ENCODE peak calls at places on chromosomes 4 and X, in five cellular contexts. One of them, this sample, is unnamed.

GRCh38 chrX:22116585-22117546 is 84.7 kb downstream of the PHEX start:
- DNase-seq in MM.1S: no peak
- DNase-seq in right lobe of liver: no peak
- DNase-seq in Karpas-422: no peak
- DNase-seq in hepatocyte: no peak
- DNase-seq in this sample: no peak

GRCh38 chrX:33336783-33337182 is 125.4 kb upstream of the DMD start:
- DNase-seq in MM.1S: no peak
- DNase-seq in right lobe of liver: no peak
- DNase-seq in Karpas-422: peak; percentile 78
- DNase-seq in hepatocyte: peak; percentile 58
- DNase-seq in this sample: no peak

GRCh38 chr4:179625391-179625790 is 2183.2 kb upstream of the AGA start:
- DNase-seq in MM.1S: no peak
- DNase-seq in right lobe of liver: no peak
- DNase-seq in Karpas-422: no peak
- DNase-seq in hepatocyte: no peak
- DNase-seq in this sample: peak; percentile 1

GRCh38 chr4:73816814-73817213 is 19.7 kb upstream of the CXCL6 start:
- DNase-seq in MM.1S: peak; percentile 53
- DNase-seq in right lobe of liver: no peak
- DNase-seq in Karpas-422: no peak
- DNase-seq in hepatocyte: no peak
- DNase-seq in this sample: peak; percentile 34

GRCh38 chrX:11664211-11664888 is 1.4 kb downstream of the ARHGAP6 start:
- DNase-seq in MM.1S: no peak
- DNase-seq in right lobe of liver: no peak
- DNase-seq in Karpas-422: no peak
- DNase-seq in hepatocyte: peak; percentile 18
- DNase-seq in this sample: peak; percentile 32

GRCh38 chrX:118974088-118974907 is at the start of gene LONRF3:
- DNase-seq in MM.1S: peak; percentile 44
- DNase-seq in right lobe of liver: peak; percentile 81
- DNase-seq in Karpas-422: no peak
- DNase-seq in hepatocyte: peak; percentile 74
- DNase-seq in this sample: peak; percentile 79

GRCh38 chr4:828641-829271 is 2.8 kb upstream of the CPLX1 start:
- DNase-seq in MM.1S: no peak
- DNase-seq in right lobe of liver: peak; percentile 66
- DNase-seq in Karpas-422: no peak
- DNase-seq in hepatocyte: no peak
- DNase-seq in this sample: no peak

GRCh38 chr4:110801591-110801990 is 178.7 kb upstream of the PITX2 start:
- DNase-seq in MM.1S: no peak
- DNase-seq in right lobe of liver: no peak
- DNase-seq in Karpas-422: no peak
- DNase-seq in hepatocyte: no peak
- DNase-seq in this sample: no peak

GRCh38 chr4:68167706-68168105 is 38.0 kb upstream of the TMPRSS11F start:
- DNase-seq in MM.1S: no peak
- DNase-seq in right lobe of liver: no peak
- DNase-seq in Karpas-422: no peak
- DNase-seq in hepatocyte: no peak
- DNase-seq in this sample: no peak

GRCh38 chrX:118523920-118524319 is 28.3 kb downstream of the DOCK11 start:
- DNase-seq in MM.1S: no peak
- DNase-seq in right lobe of liver: no peak
- DNase-seq in Karpas-422: no peak
- DNase-seq in hepatocyte: no peak
- DNase-seq in this sample: no peak

GRCh38 chr4:168735735-168736134 is 238.9 kb downstream of the PALLD start:
- DNase-seq in MM.1S: no peak
- DNase-seq in right lobe of liver: no peak
- DNase-seq in Karpas-422: no peak
- DNase-seq in hepatocyte: no peak
- DNase-seq in this sample: no peak

GRCh38 chr4:181161669-181162068 is 1081.5 kb upstream of the TENM3 start:
- DNase-seq in MM.1S: no peak
- DNase-seq in right lobe of liver: no peak
- DNase-seq in Karpas-422: no peak
- DNase-seq in hepatocyte: no peak
- DNase-seq in this sample: no peak

GRCh38 chrX:51975360-51975759 is 81.9 kb downstream of the MAGED1 start:
- DNase-seq in MM.1S: no peak
- DNase-seq in right lobe of liver: no peak
- DNase-seq in Karpas-422: no peak
- DNase-seq in hepatocyte: no peak
- DNase-seq in this sample: no peak

GRCh38 chr4:98516441-98517323 is 141.7 kb downstream of the TSPAN5 start:
- DNase-seq in MM.1S: no peak
- DNase-seq in right lobe of liver: no peak
- DNase-seq in Karpas-422: peak; percentile 82
- DNase-seq in hepatocyte: no peak
- DNase-seq in this sample: peak; percentile 93

GRCh38 chrX:9340619-9341304 is 124.1 kb upstream of the TBL1X start:
- DNase-seq in MM.1S: peak; percentile 50
- DNase-seq in right lobe of liver: no peak
- DNase-seq in Karpas-422: peak; percentile 53
- DNase-seq in hepatocyte: peak; percentile 21
- DNase-seq in this sample: peak; percentile 65

GRCh38 chrX:24117288-24117687 is 32.2 kb upstream of the ZFX start:
- DNase-seq in MM.1S: no peak
- DNase-seq in right lobe of liver: no peak
- DNase-seq in Karpas-422: no peak
- DNase-seq in hepatocyte: peak; percentile 43
- DNase-seq in this sample: no peak

GRCh38 chr4:80240976-80241375 is 25.5 kb upstream of the FGF5 start:
- DNase-seq in MM.1S: peak; percentile 18
- DNase-seq in right lobe of liver: no peak
- DNase-seq in Karpas-422: no peak
- DNase-seq in hepatocyte: no peak
- DNase-seq in this sample: no peak

GRCh38 chr4:13248621-13249298 is 235.4 kb downstream of the RAB28 start:
- DNase-seq in MM.1S: peak; percentile 11
- DNase-seq in right lobe of liver: no peak
- DNase-seq in Karpas-422: no peak
- DNase-seq in hepatocyte: no peak
- DNase-seq in this sample: peak; percentile 47

GRCh38 chrX:68114573-68115199 is 318.6 kb downstream of the OPHN1 start:
- DNase-seq in MM.1S: peak; percentile 23
- DNase-seq in right lobe of liver: no peak
- DNase-seq in Karpas-422: no peak
- DNase-seq in hepatocyte: peak; percentile 11
- DNase-seq in this sample: peak; percentile 69

GRCh38 chr4:146308951-146309350 is 94.6 kb downstream of the REELD1 start:
- DNase-seq in MM.1S: no peak
- DNase-seq in right lobe of liver: no peak
- DNase-seq in Karpas-422: no peak
- DNase-seq in hepatocyte: no peak
- DNase-seq in this sample: no peak

GRCh38 chrX:48470833-48471118 is 716 bp upstream of the SLC38A5 start:
- DNase-seq in MM.1S: no peak
- DNase-seq in right lobe of liver: no peak
- DNase-seq in Karpas-422: peak; percentile 38
- DNase-seq in hepatocyte: no peak
- DNase-seq in this sample: no peak

GRCh38 chrX:48467331-48467761 is 2.7 kb downstream of the SLC38A5 start:
- DNase-seq in MM.1S: no peak
- DNase-seq in right lobe of liver: no peak
- DNase-seq in Karpas-422: peak; percentile 14
- DNase-seq in hepatocyte: no peak
- DNase-seq in this sample: peak; percentile 57

GRCh38 chrX:48468247-48468671 is 1.8 kb downstream of the SLC38A5 start:
- DNase-seq in MM.1S: peak; percentile 53
- DNase-seq in right lobe of liver: no peak
- DNase-seq in Karpas-422: no peak
- DNase-seq in hepatocyte: no peak
- DNase-seq in this sample: no peak

GRCh38 chrX:48470110-48470832 is at the start of gene SLC38A5:
- DNase-seq in MM.1S: no peak
- DNase-seq in right lobe of liver: no peak
- DNase-seq in Karpas-422: peak; percentile 33
- DNase-seq in hepatocyte: no peak
- DNase-seq in this sample: no peak

GRCh38 chrX:48468693-48469691 is 1.1 kb downstream of the SLC38A5 start:
- DNase-seq in MM.1S: peak; percentile 56
- DNase-seq in right lobe of liver: no peak
- DNase-seq in Karpas-422: no peak
- DNase-seq in hepatocyte: no peak
- DNase-seq in this sample: no peak
- H3K27ac ChIP-seq in MM.1S: peak overlapping the region; percentile 46
- H3K27ac ChIP-seq in right lobe of liver: no peak overlapping the region
- H3K27ac ChIP-seq in Karpas-422: no peak overlapping the region
- H3K27ac ChIP-seq in hepatocyte: no peak overlapping the region
- H3K27ac ChIP-seq in this sample: no peak overlapping the region

DNA sequence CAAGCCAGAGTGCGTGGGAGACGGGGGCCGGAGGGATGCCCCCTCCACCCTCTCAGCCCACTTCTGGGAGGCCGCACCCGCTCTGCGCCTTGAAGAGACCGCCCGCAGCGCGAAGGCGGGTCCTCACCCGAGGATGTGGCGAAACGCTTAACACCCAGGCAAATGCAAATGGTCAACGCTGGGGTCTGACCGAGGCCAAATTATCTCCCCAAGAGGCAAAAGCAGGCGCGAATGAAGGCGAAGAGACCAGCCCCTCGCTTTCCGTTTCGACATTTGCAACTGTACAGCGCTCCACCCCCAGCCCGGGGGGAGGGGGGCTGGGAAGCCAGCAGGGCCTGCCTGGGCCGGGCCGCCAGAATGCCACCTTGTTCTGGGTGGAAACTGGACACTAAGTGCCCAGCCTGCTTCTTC is 137.7 kb upstream of the ZIC3 start:
- DNase-seq in MM.1S: no peak
- DNase-seq in right lobe of liver: no peak
- DNase-seq in Karpas-422: no peak
- DNase-seq in hepatocyte: no peak
- DNase-seq in this sample: no peak
- H3K27ac ChIP-seq in MM.1S: no peak overlapping the region
- H3K27ac ChIP-seq in right lobe of liver: no peak overlapping the region
- H3K27ac ChIP-seq in Karpas-422: no peak overlapping the region
- H3K27ac ChIP-seq in hepatocyte: no peak overlapping the region
- H3K27ac ChIP-seq in this sample: no peak overlapping the region

GRCh38 chr4:10093273-10093621 is 23.4 kb downstream of the WDR1 start:
- DNase-seq in MM.1S: no peak
- DNase-seq in right lobe of liver: no peak
- DNase-seq in Karpas-422: no peak
- DNase-seq in hepatocyte: no peak
- DNase-seq in this sample: no peak

GRCh38 chr4:10092481-10093272 is 23.9 kb downstream of the WDR1 start:
- DNase-seq in MM.1S: no peak
- DNase-seq in right lobe of liver: no peak
- DNase-seq in Karpas-422: no peak
- DNase-seq in hepatocyte: no peak
- DNase-seq in this sample: no peak

GRCh38 chr4:10095296-10095991 is 21.2 kb downstream of the WDR1 start:
- DNase-seq in MM.1S: peak; percentile 23
- DNase-seq in right lobe of liver: no peak
- DNase-seq in Karpas-422: no peak
- DNase-seq in hepatocyte: no peak
- DNase-seq in this sample: no peak

GRCh38 chr4:10094841-10095240 is 21.8 kb downstream of the WDR1 start:
- DNase-seq in MM.1S: no peak
- DNase-seq in right lobe of liver: no peak
- DNase-seq in Karpas-422: no peak
- DNase-seq in hepatocyte: no peak
- DNase-seq in this sample: no peak

DNA sequence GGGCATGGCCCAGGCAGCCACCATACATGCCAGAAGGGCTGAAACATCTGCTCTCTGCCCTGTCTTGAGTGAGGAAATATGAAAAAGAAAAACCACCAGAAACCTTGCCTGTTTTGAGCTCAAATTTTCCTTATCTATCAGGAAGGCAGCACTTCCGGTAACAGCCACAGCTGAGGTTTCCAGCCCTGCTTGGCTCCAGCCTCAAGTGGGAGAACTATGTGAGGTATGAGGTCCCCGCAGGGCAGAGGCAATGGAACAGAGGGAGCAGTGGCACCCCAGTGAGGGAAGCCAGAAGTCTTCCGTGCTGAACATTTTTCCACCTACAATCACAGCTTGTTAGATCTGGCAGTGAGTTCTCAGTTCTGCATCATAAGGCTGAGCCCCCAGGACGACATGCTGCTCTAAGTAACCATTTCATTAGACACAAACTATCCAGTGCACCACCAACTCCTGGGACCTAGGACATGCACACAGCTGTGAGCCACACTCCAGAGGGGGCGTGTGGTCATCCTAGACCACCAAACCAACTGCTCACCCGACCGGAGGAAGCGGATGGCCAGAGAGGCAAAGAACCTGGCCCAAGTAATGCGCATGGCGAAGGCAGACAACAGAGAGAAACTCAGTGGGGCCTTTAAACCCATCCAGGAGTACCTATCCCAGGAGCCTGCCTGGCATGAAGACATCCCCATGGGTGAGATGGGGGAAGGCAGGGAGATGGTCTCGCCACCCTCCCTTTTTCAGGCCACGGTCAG is 22.6 kb downstream of the WDR1 start:
- DNase-seq in MM.1S: no peak
- DNase-seq in right lobe of liver: no peak
- DNase-seq in Karpas-422: no peak
- DNase-seq in hepatocyte: peak; percentile 71
- DNase-seq in this sample: no peak
- H3K27ac ChIP-seq in MM.1S: peak overlapping the region; percentile 11
- H3K27ac ChIP-seq in right lobe of liver: peak overlapping the region; percentile 43
- H3K27ac ChIP-seq in Karpas-422: no peak overlapping the region
- H3K27ac ChIP-seq in hepatocyte: peak overlapping the region; percentile 69
- H3K27ac ChIP-seq in this sample: no peak overlapping the region

GRCh38 chrX:66014084-66014483 is 25.8 kb downstream of the VSIG4 start:
- DNase-seq in MM.1S: no peak
- DNase-seq in right lobe of liver: no peak
- DNase-seq in Karpas-422: no peak
- DNase-seq in hepatocyte: no peak
- DNase-seq in this sample: no peak

GRCh38 chrX:66015906-66016689 is 23.8 kb downstream of the VSIG4 start:
- DNase-seq in MM.1S: no peak
- DNase-seq in right lobe of liver: no peak
- DNase-seq in Karpas-422: no peak
- DNase-seq in hepatocyte: no peak
- DNase-seq in this sample: no peak

GRCh38 chrX:66013195-66013816 is 26.6 kb downstream of the VSIG4 start:
- DNase-seq in MM.1S: no peak
- DNase-seq in right lobe of liver: no peak
- DNase-seq in Karpas-422: peak; percentile 45
- DNase-seq in hepatocyte: no peak
- DNase-seq in this sample: no peak

GRCh38 chrX:66015152-66015827 is 24.6 kb downstream of the VSIG4 start:
- DNase-seq in MM.1S: peak; percentile 72
- DNase-seq in right lobe of liver: peak; percentile 32
- DNase-seq in Karpas-422: no peak
- DNase-seq in hepatocyte: no peak
- DNase-seq in this sample: no peak

GRCh38 chrX:66014560-66014959 is 25.3 kb downstream of the VSIG4 start:
- DNase-seq in MM.1S: no peak
- DNase-seq in right lobe of liver: no peak
- DNase-seq in Karpas-422: no peak
- DNase-seq in hepatocyte: no peak
- DNase-seq in this sample: no peak
- H3K27ac ChIP-seq in MM.1S: peak overlapping the region; percentile 58
- H3K27ac ChIP-seq in right lobe of liver: no peak overlapping the region
- H3K27ac ChIP-seq in Karpas-422: no peak overlapping the region
- H3K27ac ChIP-seq in hepatocyte: no peak overlapping the region
- H3K27ac ChIP-seq in this sample: no peak overlapping the region